ENCODE peak calls at places on chromosomes 6 and 20, in nine cellular contexts. J is iPS-NIHi11; E is endothelial cell of umbilical vein; Y is NCI-H2081; K is activated CD8-positive, alpha-beta memory T cell treated with anti-CD3 and anti-CD28 coated beads, Interleukin-2, amount 50 U/mL, for 48 hours; U is uterus; N is HCEC 1CT; V is epithelial cell of esophagus; T is hippocampal formation. P is an unnamed sample.

GRCh38 chr20:46903937-46904336 is 9.3 kb downstream of the EYA2 start:
- DNase-seq in J (no peak), E (no peak), Y (no peak), K (no peak), U (no peak), N (no peak), V (no peak), T (no peak), P (no peak)

GRCh38 chr20:41058007-41058673 is 29.5 kb downstream of the TOP1 start:
- DNase-seq in J (no peak), E (peak), Y (no peak), K (no peak), U (no peak), N (peak), V (peak), T (no peak), P (no peak)

GRCh38 chr6:35084511-35085203 is 56.5 kb downstream of the TCP11 start:
- DNase-seq in J (peak), E (no peak), Y (no peak), K (peak), U (no peak), N (no peak), V (no peak), T (no peak), P (no peak)

GRCh38 chr6:105744815-105745214 is 341.3 kb upstream of the PRDM1 start:
- DNase-seq in J (no peak), E (no peak), Y (no peak), K (no peak), U (no peak), N (no peak), V (no peak), T (no peak), P (no peak)

GRCh38 chr6:10534418-10534760 is 13.2 kb downstream of the GCNT2 start:
- DNase-seq in J (no peak), E (no peak), Y (no peak), K (no peak), U (no peak), N (no peak), V (no peak), T (no peak), P (no peak)

GRCh38 chr6:20833881-20834515 is 299.7 kb downstream of the CDKAL1 start:
- DNase-seq in J (peak), E (no peak), Y (no peak), K (no peak), U (no peak), N (no peak), V (peak), T (no peak), P (no peak)

GRCh38 chr6:7417684-7418083 is 28.1 kb downstream of the RIOK1 start:
- DNase-seq in J (no peak), E (no peak), Y (no peak), K (no peak), U (no peak), N (no peak), V (no peak), T (no peak), P (no peak)

GRCh38 chr20:44017905-44018683 is 103.4 kb downstream of the TOX2 start:
- DNase-seq in J (no peak), E (peak), Y (peak), K (peak), U (peak), N (peak), V (peak), T (no peak), P (peak)

GRCh38 chr6:44435500-44435899 is 48.0 kb downstream of the CDC5L start:
- DNase-seq in J (no peak), E (no peak), Y (no peak), K (no peak), U (no peak), N (no peak), V (no peak), T (no peak), P (no peak)

GRCh38 chr6:138500045-138500665 is 861 bp upstream of the NHSL1 start:
- DNase-seq in J (no peak), E (no peak), Y (no peak), K (no peak), U (no peak), N (no peak), V (no peak), T (no peak), P (no peak)

GRCh38 chr6:1820165-1820564 is 210.4 kb downstream of the FOXC1 start:
- DNase-seq in J (no peak), E (no peak), Y (no peak), K (no peak), U (no peak), N (peak), V (no peak), T (no peak), P (no peak)

GRCh38 chr6:35833534-35833933 is 28.4 kb downstream of the LHFPL5 start:
- DNase-seq in J (no peak), E (no peak), Y (peak), K (no peak), U (no peak), N (peak), V (peak), T (no peak), P (no peak)